ENCODE peak calls at places on chromosomes 13 and 19, in four cellular contexts. One of them, this sample, is unnamed.

GRCh38 chr13:80030491-80030890 is 310.4 kb downstream of the SPRY2 start:
- DNase-seq in CD8-positive, alpha-beta T cell: no peak
- DNase-seq in AG10803: peak
- DNase-seq in fibroblast of lung: no peak
- DNase-seq in this sample: no peak

GRCh38 chr13:104773775-104774174 is 1707.6 kb upstream of the SLC10A2 start:
- DNase-seq in fibroblast of lung: peak
- DNase-seq in CD8-positive, alpha-beta T cell: no peak
- DNase-seq in AG10803: peak
- DNase-seq in this sample: no peak

GRCh38 chr13:68386808-68387207 is 1156.7 kb upstream of the PCDH9 start:
- DNase-seq in CD8-positive, alpha-beta T cell: no peak
- DNase-seq in fibroblast of lung: no peak
- DNase-seq in AG10803: no peak
- DNase-seq in this sample: no peak

GRCh38 chr13:107057028-107057427 is 489.1 kb upstream of the ARGLU1 start:
- DNase-seq in CD8-positive, alpha-beta T cell: no peak
- DNase-seq in AG10803: no peak
- DNase-seq in fibroblast of lung: no peak
- DNase-seq in this sample: no peak

GRCh38 chr19:13053761-13054604 is 48.7 kb downstream of the LYL1 start:
- DNase-seq in CD8-positive, alpha-beta T cell: no peak
- DNase-seq in AG10803: peak
- DNase-seq in fibroblast of lung: peak
- DNase-seq in this sample: no peak

GRCh38 chr13:113321546-113321945 is 24.5 kb downstream of the LAMP1 start:
- DNase-seq in fibroblast of lung: no peak
- DNase-seq in AG10803: no peak
- DNase-seq in CD8-positive, alpha-beta T cell: no peak
- DNase-seq in this sample: no peak

GRCh38 chr19:15469513-15470297 is 5.4 kb upstream of the RASAL3 start:
- DNase-seq in fibroblast of lung: no peak
- DNase-seq in CD8-positive, alpha-beta T cell: peak
- DNase-seq in AG10803: no peak
- DNase-seq in this sample: no peak

GRCh38 chr19:27740396-27740795 is 1472.6 kb downstream of the UQCRFS1 start:
- DNase-seq in CD8-positive, alpha-beta T cell: no peak
- DNase-seq in AG10803: no peak
- DNase-seq in fibroblast of lung: no peak
- DNase-seq in this sample: no peak

GRCh38 chr13:97975280-97975850 is 21.9 kb downstream of the IPO5 start:
- DNase-seq in AG10803: no peak
- DNase-seq in fibroblast of lung: no peak
- DNase-seq in CD8-positive, alpha-beta T cell: no peak
- DNase-seq in this sample: no peak

GRCh38 chr13:93290503-93290902 is 63.9 kb downstream of the GPC6 start:
- DNase-seq in AG10803: no peak
- DNase-seq in fibroblast of lung: peak
- DNase-seq in CD8-positive, alpha-beta T cell: no peak
- DNase-seq in this sample: no peak

GRCh38 chr19:52786078-52786463 is 520 bp downstream of the ZNF600 start:
- DNase-seq in CD8-positive, alpha-beta T cell: no peak
- DNase-seq in fibroblast of lung: no peak
- DNase-seq in AG10803: no peak
- DNase-seq in this sample: no peak